ENCODE peak calls at places on chromosome 3, in nine cellular contexts. V is NCI-H1092 treated with DMSO at 0.1 percent for 48 hours; Z is iPS-NIHi11; I is midbrain; K is stimulated activated CD8-positive, alpha-beta memory T cell treated with anti-CD3 and anti-CD28 coated beads, Interleukin-12 subunit alpha, Interleukin-12 subunit beta, amount 100 ng/mL, for 4 hours; X is NCI-H1417; O is stimulated activated naive CD4-positive, alpha-beta T cell treated with Interleukin-2 at 50 U/mL for 16 hours; S is RPMI8226; Y is RWPE1. L is an unnamed sample.
A peak's percentile ranks its signal among the peaks of the same experiment; 100 is the strongest.

GRCh38 chr3:129794319-129795201 is 99.0 kb downstream of the TMCC1 start:
- DNase-seq in V (peak; percentile 32), Z (peak; percentile 82), I (peak; percentile 42), K (no peak), X (peak; percentile 83), O (no peak), S (no peak), Y (peak; percentile 89), L (peak; percentile 12)

GRCh38 chr3:157159762-157160651 is at the start of gene CCNL1:
- DNase-seq in V (peak; percentile 96), Z (peak; percentile 92), I (peak; percentile 97), K (peak; percentile 95), X (peak; percentile 97), O (peak; percentile 94), S (peak; percentile 100), Y (peak; percentile 91), L (peak; percentile 96)

GRCh38 chr3:189123595-189124387 is 48.0 kb upstream of the TPRG1 start:
- DNase-seq in V (peak; percentile 90), Z (no peak), I (peak; percentile 31), K (no peak), X (no peak), O (no peak), S (no peak), Y (no peak), L (no peak)

GRCh38 chr3:152139651-152140050 is 129.1 kb upstream of the MBNL1 start:
- DNase-seq in V (no peak), Z (no peak), I (no peak), K (no peak), X (no peak), O (no peak), S (no peak), Y (no peak), L (no peak)

GRCh38 chr3:150385296-150386242 is 22.5 kb upstream of the TSC22D2 start:
- DNase-seq in V (no peak), Z (no peak), I (no peak), K (no peak), X (no peak), O (no peak), S (no peak), Y (no peak), L (no peak)

GRCh38 chr3:87900061-87900460 is 158.7 kb downstream of the CGGBP1 start:
- DNase-seq in V (peak; percentile 0), Z (peak; percentile 14), I (no peak), K (no peak), X (no peak), O (no peak), S (peak; percentile 3), Y (no peak), L (no peak)

GRCh38 chr3:150757768-150758167 is 5.2 kb downstream of the SIAH2 start:
- DNase-seq in V (no peak), Z (no peak), I (no peak), K (no peak), X (no peak), O (no peak), S (no peak), Y (no peak), L (no peak)

GRCh38 chr3:127794972-127795371 is 27.3 kb downstream of the MGLL start:
- DNase-seq in V (no peak), Z (no peak), I (no peak), K (no peak), X (no peak), O (no peak), S (no peak), Y (no peak), L (no peak)

GRCh38 chr3:40504636-40505430 is 1.0 kb upstream of the ZNF620 start:
- DNase-seq in V (no peak), Z (no peak), I (no peak), K (no peak), X (no peak), O (no peak), S (no peak), Y (peak; percentile 63), L (no peak)

GRCh38 chr3:127840671-127841070 is 18.4 kb upstream of the MGLL start:
- DNase-seq in V (no peak), Z (no peak), I (no peak), K (no peak), X (no peak), O (no peak), S (no peak), Y (no peak), L (no peak)

GRCh38 chr3:79002465-79003372 is 765.1 kb downstream of the ROBO1 start:
- DNase-seq in V (no peak), Z (no peak), I (no peak), K (no peak), X (no peak), O (no peak), S (no peak), Y (no peak), L (no peak)

GRCh38 chr3:41434781-41435180 is 235.5 kb downstream of the CTNNB1 start:
- DNase-seq in V (no peak), Z (no peak), I (no peak), K (no peak), X (no peak), O (no peak), S (no peak), Y (no peak), L (no peak)

GRCh38 chr3:146195030-146195429 is 34.0 kb upstream of the PLOD2 start:
- DNase-seq in V (no peak), Z (no peak), I (no peak), K (no peak), X (no peak), O (no peak), S (no peak), Y (no peak), L (no peak)